ENCODE peak calls at places on chromosomes 5 and 9, in eight cellular contexts. One of them, this sample, is unnamed. For H3K4me1, the result is how much of the 10 kb centered on the place peaks cover.

GRCh38 chr9:96047741-96048115 is 172.2 kb downstream of the ERCC6L2 start:
- DNase-seq in endothelial cell of umbilical vein: no peak
- DNase-seq in GM23338: peak
- DNase-seq in SK-N-SH: no peak
- DNase-seq in GM23248: no peak
- DNase-seq in DND-41: no peak
- DNase-seq in hepatocyte: no peak
- DNase-seq in neural progenitor cell: peak
- DNase-seq in this sample: no peak

GRCh38 chr5:110054240-110054639 is 364.5 kb downstream of the MAN2A1 start:
- DNase-seq in endothelial cell of umbilical vein: peak
- DNase-seq in GM23338: peak
- DNase-seq in SK-N-SH: peak
- DNase-seq in GM23248: peak
- DNase-seq in DND-41: peak
- DNase-seq in hepatocyte: peak
- DNase-seq in neural progenitor cell: peak
- DNase-seq in this sample: peak

GRCh38 chr5:154081246-154081645 is 42.5 kb downstream of the MFAP3 start:
- DNase-seq in endothelial cell of umbilical vein: no peak
- DNase-seq in GM23338: no peak
- DNase-seq in SK-N-SH: no peak
- DNase-seq in GM23248: no peak
- DNase-seq in DND-41: no peak
- DNase-seq in hepatocyte: no peak
- DNase-seq in neural progenitor cell: no peak
- DNase-seq in this sample: no peak

GRCh38 chr5:1111727-1112289 is at the start of gene SLC12A7:
- DNase-seq in endothelial cell of umbilical vein: peak
- DNase-seq in GM23338: peak
- DNase-seq in SK-N-SH: peak
- DNase-seq in GM23248: peak
- DNase-seq in DND-41: peak
- DNase-seq in hepatocyte: peak
- DNase-seq in neural progenitor cell: peak
- DNase-seq in this sample: peak

GRCh38 chr9:131478421-131478868 is 24.3 kb upstream of the POMT1 start:
- DNase-seq in endothelial cell of umbilical vein: peak
- DNase-seq in GM23338: peak
- DNase-seq in SK-N-SH: peak
- DNase-seq in GM23248: peak
- DNase-seq in DND-41: peak
- DNase-seq in hepatocyte: peak
- DNase-seq in neural progenitor cell: peak
- DNase-seq in this sample: no peak

GRCh38 chr9:116566677-116567488 is 120.2 kb upstream of the TRIM32 start:
- DNase-seq in endothelial cell of umbilical vein: no peak
- DNase-seq in GM23338: no peak
- DNase-seq in SK-N-SH: no peak
- DNase-seq in GM23248: peak
- DNase-seq in DND-41: no peak
- DNase-seq in hepatocyte: peak
- DNase-seq in neural progenitor cell: no peak
- DNase-seq in this sample: no peak

GRCh38 chr5:77262685-77263084 is 52.2 kb downstream of the PDE8B start:
- DNase-seq in endothelial cell of umbilical vein: no peak
- DNase-seq in GM23338: no peak
- DNase-seq in SK-N-SH: no peak
- DNase-seq in GM23248: no peak
- DNase-seq in DND-41: no peak
- DNase-seq in hepatocyte: no peak
- DNase-seq in neural progenitor cell: no peak
- DNase-seq in this sample: no peak

GRCh38 chr9:133998915-133999580 is 6.9 kb upstream of the VAV2 start:
- DNase-seq in endothelial cell of umbilical vein: no peak
- DNase-seq in GM23338: no peak
- DNase-seq in SK-N-SH: no peak
- DNase-seq in GM23248: peak
- DNase-seq in DND-41: no peak
- DNase-seq in hepatocyte: no peak
- DNase-seq in neural progenitor cell: no peak
- DNase-seq in this sample: no peak

GRCh38 chr5:91151947-91152346 is 231.2 kb downstream of the ARRDC3 start:
- DNase-seq in endothelial cell of umbilical vein: peak
- DNase-seq in GM23338: peak
- DNase-seq in SK-N-SH: no peak
- DNase-seq in GM23248: peak
- DNase-seq in DND-41: no peak
- DNase-seq in hepatocyte: peak
- DNase-seq in neural progenitor cell: no peak
- DNase-seq in this sample: no peak

GRCh38 chr5:53071738-53072137 is 37.8 kb downstream of the MOCS2 start:
- DNase-seq in endothelial cell of umbilical vein: no peak
- DNase-seq in GM23338: no peak
- DNase-seq in SK-N-SH: no peak
- DNase-seq in GM23248: peak
- DNase-seq in DND-41: no peak
- DNase-seq in hepatocyte: no peak
- DNase-seq in neural progenitor cell: no peak
- DNase-seq in this sample: no peak

GRCh38 chr9:123337971-123338370 is 18.0 kb upstream of the CRB2 start:
- DNase-seq in endothelial cell of umbilical vein: no peak
- DNase-seq in GM23338: no peak
- DNase-seq in SK-N-SH: no peak
- DNase-seq in GM23248: no peak
- DNase-seq in DND-41: no peak
- DNase-seq in hepatocyte: no peak
- DNase-seq in neural progenitor cell: no peak
- DNase-seq in this sample: no peak

GRCh38 chr5:178234121-178234752 is 1.6 kb upstream of the PHYKPL start:
- DNase-seq in endothelial cell of umbilical vein: no peak
- DNase-seq in GM23338: no peak
- DNase-seq in SK-N-SH: no peak
- DNase-seq in GM23248: no peak
- DNase-seq in DND-41: no peak
- DNase-seq in hepatocyte: no peak
- DNase-seq in neural progenitor cell: no peak
- DNase-seq in this sample: no peak

GRCh38 chr5:173745123-173745522 is 128.7 kb upstream of the BOD1 start:
- DNase-seq in endothelial cell of umbilical vein: no peak
- DNase-seq in GM23338: peak
- DNase-seq in SK-N-SH: peak
- DNase-seq in GM23248: no peak
- DNase-seq in DND-41: peak
- DNase-seq in hepatocyte: no peak
- DNase-seq in neural progenitor cell: no peak
- DNase-seq in this sample: peak

GRCh38 chr5:103466494-103466893 is 96.1 kb downstream of the NUDT12 start:
- DNase-seq in endothelial cell of umbilical vein: peak
- DNase-seq in GM23338: no peak
- DNase-seq in SK-N-SH: no peak
- DNase-seq in GM23248: peak
- DNase-seq in DND-41: no peak
- DNase-seq in hepatocyte: no peak
- DNase-seq in neural progenitor cell: no peak
- DNase-seq in this sample: no peak

GRCh38 chr9:127575875-127576778 is 36.0 kb upstream of the STXBP1 start:
- DNase-seq in endothelial cell of umbilical vein: no peak
- DNase-seq in GM23338: no peak
- DNase-seq in SK-N-SH: no peak
- DNase-seq in GM23248: no peak
- DNase-seq in DND-41: no peak
- DNase-seq in hepatocyte: peak
- DNase-seq in neural progenitor cell: no peak
- DNase-seq in this sample: no peak

GRCh38 chr5:142322747-142323479 is 1.9 kb downstream of the SPRY4 start:
- DNase-seq in endothelial cell of umbilical vein: peak
- DNase-seq in GM23338: no peak
- DNase-seq in SK-N-SH: no peak
- DNase-seq in GM23248: peak
- DNase-seq in DND-41: no peak
- DNase-seq in hepatocyte: no peak
- DNase-seq in neural progenitor cell: peak
- DNase-seq in this sample: no peak

GRCh38 chr5:94691270-94691669 is 72.8 kb downstream of the SLF1 start:
- DNase-seq in endothelial cell of umbilical vein: no peak
- DNase-seq in GM23338: no peak
- DNase-seq in SK-N-SH: no peak
- DNase-seq in GM23248: no peak
- DNase-seq in DND-41: no peak
- DNase-seq in hepatocyte: no peak
- DNase-seq in neural progenitor cell: no peak
- DNase-seq in this sample: no peak

GRCh38 chr5:149320791-149321330 is 24.4 kb upstream of the GRPEL2 start:
- DNase-seq in endothelial cell of umbilical vein: peak
- DNase-seq in GM23338: peak
- DNase-seq in SK-N-SH: peak
- DNase-seq in GM23248: peak
- DNase-seq in DND-41: no peak
- DNase-seq in hepatocyte: peak
- DNase-seq in neural progenitor cell: peak
- DNase-seq in this sample: no peak

GRCh38 chr5:132103380-132103951 is 29.9 kb downstream of the CSF2 start:
- DNase-seq in endothelial cell of umbilical vein: peak
- DNase-seq in GM23338: no peak
- DNase-seq in SK-N-SH: peak
- DNase-seq in GM23248: peak
- DNase-seq in DND-41: peak
- DNase-seq in hepatocyte: peak
- DNase-seq in neural progenitor cell: no peak
- DNase-seq in this sample: peak

GRCh38 chr9:76758476-76758875 is 5.8 kb upstream of the PCA3 start:
- DNase-seq in endothelial cell of umbilical vein: no peak
- DNase-seq in GM23338: no peak
- DNase-seq in SK-N-SH: no peak
- DNase-seq in GM23248: peak
- DNase-seq in DND-41: no peak
- DNase-seq in hepatocyte: no peak
- DNase-seq in neural progenitor cell: no peak
- DNase-seq in this sample: no peak

GRCh38 chr9:33230756-33231691 is 8.9 kb upstream of the SPINK4 start:
- DNase-seq in endothelial cell of umbilical vein: no peak
- DNase-seq in GM23338: no peak
- DNase-seq in SK-N-SH: no peak
- DNase-seq in GM23248: no peak
- DNase-seq in DND-41: no peak
- DNase-seq in hepatocyte: no peak
- DNase-seq in neural progenitor cell: no peak
- DNase-seq in this sample: peak

GRCh38 chr9:95443301-95443700 is 73.5 kb downstream of the PTCH1 start:
- DNase-seq in endothelial cell of umbilical vein: no peak
- DNase-seq in GM23338: no peak
- DNase-seq in SK-N-SH: no peak
- DNase-seq in GM23248: no peak
- DNase-seq in DND-41: no peak
- DNase-seq in hepatocyte: no peak
- DNase-seq in neural progenitor cell: no peak
- DNase-seq in this sample: no peak

GRCh38 chr9:75239176-75239575 is 150.9 kb downstream of the OSTF1 start:
- DNase-seq in endothelial cell of umbilical vein: no peak
- DNase-seq in GM23338: peak
- DNase-seq in SK-N-SH: no peak
- DNase-seq in GM23248: peak
- DNase-seq in DND-41: no peak
- DNase-seq in hepatocyte: peak
- DNase-seq in neural progenitor cell: no peak
- DNase-seq in this sample: no peak

GRCh38 chr9:136437430-136437829 is 2.2 kb downstream of the INPP5E start:
- DNase-seq in endothelial cell of umbilical vein: no peak
- DNase-seq in GM23338: no peak
- DNase-seq in SK-N-SH: no peak
- DNase-seq in GM23248: peak
- DNase-seq in DND-41: no peak
- DNase-seq in hepatocyte: no peak
- DNase-seq in neural progenitor cell: no peak
- DNase-seq in this sample: no peak

GRCh38 chr9:7216004-7216821 is 458.4 kb downstream of the KDM4C start:
- DNase-seq in endothelial cell of umbilical vein: no peak
- DNase-seq in GM23338: no peak
- DNase-seq in SK-N-SH: no peak
- DNase-seq in GM23248: peak
- DNase-seq in DND-41: no peak
- DNase-seq in hepatocyte: no peak
- DNase-seq in neural progenitor cell: no peak
- DNase-seq in this sample: no peak

GRCh38 chr5:31196309-31196708 is 2.8 kb downstream of the CDH6 start:
- DNase-seq in endothelial cell of umbilical vein: no peak
- DNase-seq in GM23338: peak
- DNase-seq in SK-N-SH: no peak
- DNase-seq in GM23248: peak
- DNase-seq in DND-41: no peak
- DNase-seq in hepatocyte: peak
- DNase-seq in neural progenitor cell: peak
- DNase-seq in this sample: no peak

GRCh38 chr5:135234242-135235000 is 164.6 kb downstream of the MACROH2A1 start:
- DNase-seq in endothelial cell of umbilical vein: no peak
- DNase-seq in GM23338: no peak
- DNase-seq in SK-N-SH: peak
- DNase-seq in GM23248: no peak
- DNase-seq in DND-41: no peak
- DNase-seq in hepatocyte: no peak
- DNase-seq in neural progenitor cell: no peak
- DNase-seq in this sample: no peak
- H3K4me1 ChIP-seq in endothelial cell of umbilical vein: under half
- H3K4me1 ChIP-seq in GM23338: under half
- H3K4me1 ChIP-seq in SK-N-SH: half or more
- H3K4me1 ChIP-seq in GM23248: under half
- H3K4me1 ChIP-seq in DND-41: under half
- H3K4me1 ChIP-seq in hepatocyte: under half
- H3K4me1 ChIP-seq in neural progenitor cell: under half
- H3K4me1 ChIP-seq in this sample: under half

GRCh38 chr5:170305646-170306025 is 8.1 kb upstream of the LCP2 start:
- DNase-seq in endothelial cell of umbilical vein: no peak
- DNase-seq in GM23338: no peak
- DNase-seq in SK-N-SH: no peak
- DNase-seq in GM23248: no peak
- DNase-seq in DND-41: no peak
- DNase-seq in hepatocyte: no peak
- DNase-seq in neural progenitor cell: no peak
- DNase-seq in this sample: no peak
- H2AFZ ChIP-seq in endothelial cell of umbilical vein: no peak
- H2AFZ ChIP-seq in GM23338: no peak
- H2AFZ ChIP-seq in SK-N-SH: no peak
- H2AFZ ChIP-seq in GM23248: no peak
- H2AFZ ChIP-seq in DND-41: no peak
- H2AFZ ChIP-seq in hepatocyte: no peak
- H2AFZ ChIP-seq in neural progenitor cell: no peak
- H2AFZ ChIP-seq in this sample: no peak

GRCh38 chr9:38018230-38018963 is 50.6 kb downstream of the SHB start:
- DNase-seq in endothelial cell of umbilical vein: no peak
- DNase-seq in GM23338: no peak
- DNase-seq in SK-N-SH: peak
- DNase-seq in GM23248: peak
- DNase-seq in DND-41: no peak
- DNase-seq in hepatocyte: no peak
- DNase-seq in neural progenitor cell: no peak
- DNase-seq in this sample: no peak
- H3K4me1 ChIP-seq in endothelial cell of umbilical vein: half or more
- H3K4me1 ChIP-seq in GM23338: half or more
- H3K4me1 ChIP-seq in SK-N-SH: half or more
- H3K4me1 ChIP-seq in GM23248: under half
- H3K4me1 ChIP-seq in DND-41: under half
- H3K4me1 ChIP-seq in hepatocyte: half or more
- H3K4me1 ChIP-seq in neural progenitor cell: half or more
- H3K4me1 ChIP-seq in this sample: under half

GRCh38 chr5:65104831-65105230 is 336.1 kb downstream of the CWC27 start:
- DNase-seq in endothelial cell of umbilical vein: no peak
- DNase-seq in GM23338: no peak
- DNase-seq in SK-N-SH: no peak
- DNase-seq in GM23248: no peak
- DNase-seq in DND-41: no peak
- DNase-seq in hepatocyte: no peak
- DNase-seq in neural progenitor cell: no peak
- DNase-seq in this sample: no peak
- H2AFZ ChIP-seq in endothelial cell of umbilical vein: no peak
- H2AFZ ChIP-seq in GM23338: peak
- H2AFZ ChIP-seq in SK-N-SH: no peak
- H2AFZ ChIP-seq in GM23248: no peak
- H2AFZ ChIP-seq in DND-41: no peak
- H2AFZ ChIP-seq in hepatocyte: no peak
- H2AFZ ChIP-seq in neural progenitor cell: no peak
- H2AFZ ChIP-seq in this sample: no peak

This sample was measured in MM.1S.